ENCODE peak calls at places on chromosomes 6 and 20, in nine cellular contexts. One of them, this sample, is unnamed. For H3K36me3, the result is how much of the 10 kb centered on the place peaks cover.

GRCh38 chr20:39822667-39823066 is 860.5 kb downstream of the DHX35 start:
- DNase-seq in esophagus muscularis mucosa: no peak
- DNase-seq in WERI-Rb-1: no peak
- DNase-seq in heart left ventricle: no peak
- DNase-seq in IMR-90: peak
- DNase-seq in GM23338: no peak
- DNase-seq in SJSA1: no peak
- DNase-seq in right lobe of liver: no peak
- DNase-seq in neural progenitor cell: no peak
- DNase-seq in this sample: no peak

GRCh38 chr6:35240838-35241801 is 18.4 kb upstream of the ZNF76 start:
- DNase-seq in esophagus muscularis mucosa: no peak
- DNase-seq in WERI-Rb-1: peak
- DNase-seq in heart left ventricle: peak
- DNase-seq in IMR-90: peak
- DNase-seq in GM23338: peak
- DNase-seq in SJSA1: peak
- DNase-seq in right lobe of liver: peak
- DNase-seq in neural progenitor cell: peak
- DNase-seq in this sample: peak

GRCh38 chr20:62832212-62832922 is 15.5 kb downstream of the COL9A3 start:
- DNase-seq in esophagus muscularis mucosa: no peak
- DNase-seq in WERI-Rb-1: no peak
- DNase-seq in heart left ventricle: peak
- DNase-seq in IMR-90: no peak
- DNase-seq in GM23338: peak
- DNase-seq in SJSA1: no peak
- DNase-seq in right lobe of liver: peak
- DNase-seq in neural progenitor cell: no peak
- DNase-seq in this sample: peak

GRCh38 chr6:127900935-127901334 is at the start of gene THEMIS:
- DNase-seq in esophagus muscularis mucosa: no peak
- DNase-seq in WERI-Rb-1: no peak
- DNase-seq in heart left ventricle: no peak
- DNase-seq in IMR-90: no peak
- DNase-seq in GM23338: no peak
- DNase-seq in SJSA1: no peak
- DNase-seq in right lobe of liver: no peak
- DNase-seq in neural progenitor cell: no peak
- DNase-seq in this sample: no peak

GRCh38 chr6:3363296-3364025 is 93.4 kb downstream of the SLC22A23 start:
- DNase-seq in esophagus muscularis mucosa: no peak
- DNase-seq in WERI-Rb-1: no peak
- DNase-seq in heart left ventricle: no peak
- DNase-seq in IMR-90: no peak
- DNase-seq in GM23338: no peak
- DNase-seq in SJSA1: no peak
- DNase-seq in right lobe of liver: peak
- DNase-seq in neural progenitor cell: no peak
- DNase-seq in this sample: no peak

GRCh38 chr6:58198301-58198700 is 880.9 kb downstream of the PRIM2 start:
- DNase-seq in esophagus muscularis mucosa: no peak
- DNase-seq in WERI-Rb-1: no peak
- DNase-seq in heart left ventricle: no peak
- DNase-seq in IMR-90: no peak
- DNase-seq in GM23338: no peak
- DNase-seq in SJSA1: no peak
- DNase-seq in right lobe of liver: no peak
- DNase-seq in neural progenitor cell: no peak
- DNase-seq in this sample: no peak

GRCh38 chr6:124962617-124963415 is 579 bp downstream of the RNF217 start:
- DNase-seq in esophagus muscularis mucosa: no peak
- DNase-seq in WERI-Rb-1: peak
- DNase-seq in heart left ventricle: peak
- DNase-seq in IMR-90: peak
- DNase-seq in GM23338: peak
- DNase-seq in SJSA1: peak
- DNase-seq in right lobe of liver: peak
- DNase-seq in neural progenitor cell: peak
- DNase-seq in this sample: peak

GRCh38 chr6:169099411-169100202 is 154.0 kb downstream of the THBS2 start:
- DNase-seq in esophagus muscularis mucosa: peak
- DNase-seq in WERI-Rb-1: no peak
- DNase-seq in heart left ventricle: no peak
- DNase-seq in IMR-90: peak
- DNase-seq in GM23338: peak
- DNase-seq in SJSA1: peak
- DNase-seq in right lobe of liver: no peak
- DNase-seq in neural progenitor cell: peak
- DNase-seq in this sample: no peak

GRCh38 chr6:28953039-28953872 is 29.5 kb upstream of the TRIM27 start:
- DNase-seq in esophagus muscularis mucosa: no peak
- DNase-seq in WERI-Rb-1: peak
- DNase-seq in heart left ventricle: no peak
- DNase-seq in IMR-90: peak
- DNase-seq in GM23338: peak
- DNase-seq in SJSA1: peak
- DNase-seq in right lobe of liver: no peak
- DNase-seq in neural progenitor cell: peak
- DNase-seq in this sample: peak

DNA sequence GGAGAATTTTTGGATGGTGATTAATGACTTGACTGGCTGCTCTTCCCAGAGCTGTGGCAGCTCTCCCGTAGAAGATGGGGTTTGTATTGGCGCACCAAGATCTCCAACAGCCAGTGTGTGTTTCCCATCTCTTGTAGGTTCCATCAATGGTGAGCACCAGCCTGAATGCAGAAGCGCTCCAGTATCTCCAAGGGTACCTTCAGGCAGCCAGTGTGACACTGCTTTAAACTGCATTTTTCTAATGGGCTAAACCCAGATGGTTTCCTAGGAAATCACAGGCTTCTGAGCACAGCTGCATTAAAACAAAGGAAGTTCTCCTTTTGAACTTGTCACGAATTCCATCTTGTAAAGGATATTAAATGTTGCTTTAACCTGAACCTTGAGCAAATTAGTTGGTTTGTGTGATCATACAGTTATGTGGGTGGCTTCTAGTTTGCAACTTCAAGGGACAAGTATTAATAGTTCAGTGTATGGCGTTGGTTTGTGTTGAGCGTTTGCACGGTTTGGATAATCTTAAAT is 50.2 kb downstream of the CSE1L start:
- DNase-seq in esophagus muscularis mucosa: no peak
- DNase-seq in WERI-Rb-1: no peak
- DNase-seq in heart left ventricle: no peak
- DNase-seq in IMR-90: no peak
- DNase-seq in GM23338: no peak
- DNase-seq in SJSA1: no peak
- DNase-seq in right lobe of liver: no peak
- DNase-seq in neural progenitor cell: no peak
- DNase-seq in this sample: no peak
- H3K36me3 ChIP-seq in esophagus muscularis mucosa: half or more
- H3K36me3 ChIP-seq in WERI-Rb-1: half or more
- H3K36me3 ChIP-seq in heart left ventricle: half or more
- H3K36me3 ChIP-seq in IMR-90: under half
- H3K36me3 ChIP-seq in GM23338: half or more
- H3K36me3 ChIP-seq in SJSA1: half or more
- H3K36me3 ChIP-seq in right lobe of liver: under half
- H3K36me3 ChIP-seq in neural progenitor cell: under half
- H3K36me3 ChIP-seq in this sample: half or more

GRCh38 chr6:7195330-7196018 is 87.7 kb downstream of the RREB1 start:
- DNase-seq in esophagus muscularis mucosa: no peak
- DNase-seq in WERI-Rb-1: no peak
- DNase-seq in heart left ventricle: no peak
- DNase-seq in IMR-90: no peak
- DNase-seq in GM23338: peak
- DNase-seq in SJSA1: no peak
- DNase-seq in right lobe of liver: no peak
- DNase-seq in neural progenitor cell: peak
- DNase-seq in this sample: no peak
- H3K36me3 ChIP-seq in esophagus muscularis mucosa: under half
- H3K36me3 ChIP-seq in WERI-Rb-1: half or more
- H3K36me3 ChIP-seq in heart left ventricle: half or more
- H3K36me3 ChIP-seq in IMR-90: under half
- H3K36me3 ChIP-seq in GM23338: under half
- H3K36me3 ChIP-seq in SJSA1: under half
- H3K36me3 ChIP-seq in right lobe of liver: under half
- H3K36me3 ChIP-seq in neural progenitor cell: under half
- H3K36me3 ChIP-seq in this sample: under half

GRCh38 chr20:35000922-35001595 is 45.4 kb downstream of the MYH7B start:
- DNase-seq in esophagus muscularis mucosa: no peak
- DNase-seq in WERI-Rb-1: no peak
- DNase-seq in heart left ventricle: peak
- DNase-seq in IMR-90: no peak
- DNase-seq in GM23338: no peak
- DNase-seq in SJSA1: no peak
- DNase-seq in right lobe of liver: peak
- DNase-seq in neural progenitor cell: no peak
- DNase-seq in this sample: no peak
- H3K36me3 ChIP-seq in esophagus muscularis mucosa: half or more
- H3K36me3 ChIP-seq in WERI-Rb-1: half or more
- H3K36me3 ChIP-seq in heart left ventricle: half or more
- H3K36me3 ChIP-seq in IMR-90: half or more
- H3K36me3 ChIP-seq in GM23338: under half
- H3K36me3 ChIP-seq in SJSA1: half or more
- H3K36me3 ChIP-seq in right lobe of liver: under half
- H3K36me3 ChIP-seq in neural progenitor cell: under half
- H3K36me3 ChIP-seq in this sample: half or more

GRCh38 chr6:144847906-144848305 is 562.8 kb downstream of the UTRN start:
- DNase-seq in esophagus muscularis mucosa: no peak
- DNase-seq in WERI-Rb-1: peak
- DNase-seq in heart left ventricle: no peak
- DNase-seq in IMR-90: no peak
- DNase-seq in GM23338: no peak
- DNase-seq in SJSA1: no peak
- DNase-seq in right lobe of liver: no peak
- DNase-seq in neural progenitor cell: peak
- DNase-seq in this sample: no peak

GRCh38 chr6:144840619-144841018 is 555.5 kb downstream of the UTRN start:
- DNase-seq in esophagus muscularis mucosa: no peak
- DNase-seq in WERI-Rb-1: no peak
- DNase-seq in heart left ventricle: no peak
- DNase-seq in IMR-90: no peak
- DNase-seq in GM23338: no peak
- DNase-seq in SJSA1: no peak
- DNase-seq in right lobe of liver: no peak
- DNase-seq in neural progenitor cell: no peak
- DNase-seq in this sample: no peak

GRCh38 chr6:144845181-144845580 is 560.0 kb downstream of the UTRN start:
- DNase-seq in esophagus muscularis mucosa: no peak
- DNase-seq in WERI-Rb-1: no peak
- DNase-seq in heart left ventricle: no peak
- DNase-seq in IMR-90: peak
- DNase-seq in GM23338: no peak
- DNase-seq in SJSA1: no peak
- DNase-seq in right lobe of liver: no peak
- DNase-seq in neural progenitor cell: no peak
- DNase-seq in this sample: no peak

GRCh38 chr6:144843701-144844100 is 558.6 kb downstream of the UTRN start:
- DNase-seq in esophagus muscularis mucosa: no peak
- DNase-seq in WERI-Rb-1: no peak
- DNase-seq in heart left ventricle: no peak
- DNase-seq in IMR-90: peak
- DNase-seq in GM23338: no peak
- DNase-seq in SJSA1: no peak
- DNase-seq in right lobe of liver: no peak
- DNase-seq in neural progenitor cell: no peak
- DNase-seq in this sample: no peak

DNA sequence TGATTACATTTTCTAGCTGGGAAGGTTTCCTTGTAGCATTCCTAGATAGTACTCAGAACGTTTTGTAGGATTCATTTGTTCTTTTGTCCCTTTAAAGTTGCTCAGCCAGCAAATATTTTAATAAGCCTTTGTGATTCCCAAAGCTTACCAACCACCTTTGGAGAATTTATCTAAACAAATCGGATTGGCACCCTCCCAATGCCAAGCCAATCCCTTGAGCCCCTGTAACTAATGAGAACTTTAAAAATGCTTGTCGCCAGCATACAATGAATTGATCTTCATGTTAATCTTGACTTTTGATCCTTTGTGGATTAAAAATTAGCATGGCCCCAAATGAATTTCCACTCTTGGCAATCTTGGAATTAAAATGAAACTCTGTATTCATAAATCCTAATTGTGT is 559.5 kb downstream of the UTRN start:
- DNase-seq in esophagus muscularis mucosa: no peak
- DNase-seq in WERI-Rb-1: no peak
- DNase-seq in heart left ventricle: no peak
- DNase-seq in IMR-90: no peak
- DNase-seq in GM23338: no peak
- DNase-seq in SJSA1: no peak
- DNase-seq in right lobe of liver: no peak
- DNase-seq in neural progenitor cell: no peak
- DNase-seq in this sample: no peak
- H3K36me3 ChIP-seq in esophagus muscularis mucosa: half or more
- H3K36me3 ChIP-seq in WERI-Rb-1: under half
- H3K36me3 ChIP-seq in heart left ventricle: half or more
- H3K36me3 ChIP-seq in IMR-90: under half
- H3K36me3 ChIP-seq in GM23338: under half
- H3K36me3 ChIP-seq in SJSA1: under half
- H3K36me3 ChIP-seq in right lobe of liver: under half
- H3K36me3 ChIP-seq in neural progenitor cell: under half
- H3K36me3 ChIP-seq in this sample: under half

GRCh38 chr6:14742680-14743079 is 503.2 kb upstream of the JARID2 start:
- DNase-seq in esophagus muscularis mucosa: no peak
- DNase-seq in WERI-Rb-1: no peak
- DNase-seq in heart left ventricle: no peak
- DNase-seq in IMR-90: no peak
- DNase-seq in GM23338: no peak
- DNase-seq in SJSA1: peak
- DNase-seq in right lobe of liver: no peak
- DNase-seq in neural progenitor cell: no peak
- DNase-seq in this sample: no peak
- H3K36me3 ChIP-seq in esophagus muscularis mucosa: under half
- H3K36me3 ChIP-seq in WERI-Rb-1: under half
- H3K36me3 ChIP-seq in heart left ventricle: under half
- H3K36me3 ChIP-seq in IMR-90: under half
- H3K36me3 ChIP-seq in GM23338: under half
- H3K36me3 ChIP-seq in SJSA1: under half
- H3K36me3 ChIP-seq in right lobe of liver: under half
- H3K36me3 ChIP-seq in neural progenitor cell: under half
- H3K36me3 ChIP-seq in this sample: under half

DNA sequence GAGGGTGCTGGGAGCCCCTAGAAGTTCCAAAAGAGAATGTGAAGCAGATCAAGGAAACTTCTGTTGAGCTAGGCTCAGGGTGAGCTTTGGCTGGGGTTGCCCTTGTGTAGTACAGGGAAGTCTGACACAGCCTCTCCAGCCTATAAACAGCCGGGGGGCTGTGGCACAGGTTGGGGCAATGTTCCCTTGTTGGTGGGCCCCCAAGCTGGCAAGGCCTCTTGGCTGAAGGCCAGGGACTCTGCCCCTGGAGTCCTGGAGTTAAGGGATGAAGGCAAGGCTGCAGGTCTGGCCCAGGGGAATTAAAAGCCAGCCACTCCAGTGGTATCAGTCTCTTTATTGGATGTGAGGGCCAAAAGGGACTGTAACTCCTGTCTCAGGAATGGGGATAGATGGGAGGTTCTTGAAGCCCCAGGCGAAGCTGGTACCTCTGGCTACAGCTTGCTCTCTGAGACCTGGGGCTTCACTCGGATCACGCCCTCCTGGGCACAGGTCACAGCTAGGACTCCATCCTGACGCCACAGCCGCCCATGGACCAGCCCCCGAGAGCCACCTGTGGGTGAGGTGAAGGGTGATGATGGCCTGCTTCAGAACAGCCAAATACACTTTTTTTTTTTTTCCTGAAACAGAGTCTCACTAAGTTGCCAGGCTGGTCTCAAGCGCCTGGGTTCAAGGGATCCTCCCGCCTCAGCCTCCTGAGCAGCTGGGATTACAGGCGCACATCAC is 8.0 kb downstream of the SNX21 start:
- DNase-seq in esophagus muscularis mucosa: no peak
- DNase-seq in WERI-Rb-1: no peak
- DNase-seq in heart left ventricle: no peak
- DNase-seq in IMR-90: no peak
- DNase-seq in GM23338: no peak
- DNase-seq in SJSA1: no peak
- DNase-seq in right lobe of liver: no peak
- DNase-seq in neural progenitor cell: no peak
- DNase-seq in this sample: no peak
- H3K36me3 ChIP-seq in esophagus muscularis mucosa: half or more
- H3K36me3 ChIP-seq in WERI-Rb-1: under half
- H3K36me3 ChIP-seq in heart left ventricle: half or more
- H3K36me3 ChIP-seq in IMR-90: half or more
- H3K36me3 ChIP-seq in GM23338: under half
- H3K36me3 ChIP-seq in SJSA1: half or more
- H3K36me3 ChIP-seq in right lobe of liver: under half
- H3K36me3 ChIP-seq in neural progenitor cell: under half
- H3K36me3 ChIP-seq in this sample: under half

This sample was measured in SJCRH30.